ENCODE peak calls at places on chromosomes 12 and 14, in six cellular contexts. O is HCT116, U is GM12878, A is H1, R is K562, K is HepG2. P is an unnamed sample.
A peak's percentile ranks its signal among the peaks of the same experiment; 100 is the strongest.

GRCh38 chr14:23984891-23985607 is 3.7 kb upstream of the DHRS4L2 start:
- DNase-seq in O (no peak), U (no peak), A (no peak), R (no peak), K (peak; percentile 36), P (no peak)

GRCh38 chr12:11823043-11823442 is 173.6 kb downstream of the ETV6 start:
- DNase-seq in O (no peak), U (no peak), A (no peak), R (no peak), K (no peak), P (no peak)

GRCh38 chr14:24840204-24840893 is 206.4 kb upstream of the GZMB start:
- DNase-seq in O (no peak), U (no peak), A (no peak), R (no peak), K (peak; percentile 84), P (no peak)

GRCh38 chr12:104049278-104050257 is at the start of gene GLT8D2:
- DNase-seq in O (no peak), U (no peak), A (no peak), R (no peak), K (no peak), P (peak; percentile 70)

GRCh38 chr12:125193798-125194562 is 128.7 kb downstream of the AACS start:
- DNase-seq in O (no peak), U (no peak), A (no peak), R (peak; percentile 31), K (no peak), P (peak; percentile 65)

GRCh38 chr12:15979096-15980091 is 68.3 kb downstream of the DERA start:
- DNase-seq in O (no peak), U (no peak), A (no peak), R (peak; percentile 34), K (peak; percentile 38), P (peak; percentile 45)

GRCh38 chr12:126747530-126748149 is 1519.3 kb upstream of the TMEM132C start:
- DNase-seq in O (peak; percentile 16), U (no peak), A (no peak), R (peak; percentile 81), K (peak; percentile 9), P (peak; percentile 69)

GRCh38 chr14:54369343-54369742 is 27.5 kb upstream of the CDKN3 start:
- DNase-seq in O (no peak), U (no peak), A (no peak), R (no peak), K (no peak), P (no peak)

GRCh38 chr12:98767248-98767647 is 122.2 kb downstream of the APAF1 start:
- DNase-seq in O (no peak), U (no peak), A (no peak), R (no peak), K (no peak), P (no peak)

GRCh38 chr14:105622329-105622955 is 96.1 kb downstream of the TMEM121 start:
- DNase-seq in O (no peak), U (no peak), A (no peak), R (no peak), K (no peak), P (no peak)

GRCh38 chr14:98886982-98887381 is 385.0 kb downstream of the BCL11B start:
- DNase-seq in O (no peak), U (no peak), A (no peak), R (no peak), K (no peak), P (no peak)

GRCh38 chr12:91413591-91413990 is 231.0 kb upstream of the DCN start:
- DNase-seq in O (peak; percentile 51), U (no peak), A (no peak), R (no peak), K (no peak), P (peak; percentile 57)

GRCh38 chr14:92651793-92652382 is 96.5 kb downstream of the LGMN start:
- DNase-seq in O (no peak), U (no peak), A (no peak), R (no peak), K (no peak), P (no peak)

GRCh38 chr12:114636723-114637480 is 47.1 kb downstream of the TBX3 start:
- DNase-seq in O (no peak), U (no peak), A (no peak), R (no peak), K (no peak), P (peak; percentile 56)

GRCh38 chr14:44170554-44170953 is 336.5 kb downstream of the FSCB start:
- DNase-seq in O (no peak), U (no peak), A (no peak), R (no peak), K (no peak), P (no peak)

GRCh38 chr12:19652391-19652790 is 213.1 kb downstream of the AEBP2 start:
- DNase-seq in O (no peak), U (no peak), A (no peak), R (no peak), K (no peak), P (no peak)

GRCh38 chr14:71497645-71498086 is 434.6 kb upstream of the RGS6 start:
- DNase-seq in O (no peak), U (peak; percentile 98), A (no peak), R (no peak), K (no peak), P (no peak)

GRCh38 chr14:99325016-99325415 is 53.0 kb upstream of the BCL11B start:
- DNase-seq in O (no peak), U (no peak), A (no peak), R (no peak), K (no peak), P (no peak)

GRCh38 chr14:103618999-103619398 is 10.0 kb upstream of the KLC1 start:
- DNase-seq in O (no peak), U (no peak), A (no peak), R (no peak), K (no peak), P (no peak)

GRCh38 chr12:668092-668481 is 4.8 kb upstream of the NINJ2 start:
- DNase-seq in O (no peak), U (no peak), A (no peak), R (no peak), K (no peak), P (no peak)

GRCh38 chr12:124083708-124084107 is 110.7 kb downstream of the ZNF664 start:
- DNase-seq in O (no peak), U (no peak), A (no peak), R (no peak), K (no peak), P (no peak)

GRCh38 chr14:91058017-91058675 is 2.3 kb downstream of the RPS6KA5 start:
- DNase-seq in O (no peak), U (no peak), A (no peak), R (no peak), K (no peak), P (no peak)

GRCh38 chr14:61563162-61563511 is 132.2 kb upstream of the HIF1A start:
- DNase-seq in O (no peak), U (no peak), A (no peak), R (no peak), K (no peak), P (no peak)

GRCh38 chr14:75126121-75126544 is 715 bp downstream of the NEK9 start:
- DNase-seq in O (no peak), U (no peak), A (no peak), R (no peak), K (no peak), P (peak; percentile 31)

GRCh38 chr14:35046751-35047536 is 872 bp downstream of the FAM177A1 start:
- DNase-seq in O (no peak), U (no peak), A (no peak), R (no peak), K (peak; percentile 38), P (no peak)

GRCh38 chr14:96198430-96199133 is 6.1 kb upstream of the BDKRB2 start:
- DNase-seq in O (no peak), U (no peak), A (no peak), R (no peak), K (no peak), P (no peak)

GRCh38 chr12:57735198-57735855 is 3.2 kb downstream of the AGAP2 start:
- DNase-seq in O (no peak), U (no peak), A (no peak), R (no peak), K (peak; percentile 23), P (peak; percentile 61)

GRCh38 chr12:93668919-93669418 is 8.2 kb upstream of the CRADD start:
- DNase-seq in O (no peak), U (peak; percentile 32), A (no peak), R (no peak), K (peak; percentile 9), P (no peak)

GRCh38 chr12:93671044-93671443 is 6.1 kb upstream of the CRADD start:
- DNase-seq in O (no peak), U (no peak), A (no peak), R (no peak), K (no peak), P (no peak)

GRCh38 chr12:93670104-93670503 is 7.1 kb upstream of the CRADD start:
- DNase-seq in O (no peak), U (no peak), A (no peak), R (no peak), K (no peak), P (no peak)

GRCh38 chr12:93667672-93668071 is 9.5 kb upstream of the CRADD start:
- DNase-seq in O (no peak), U (no peak), A (no peak), R (no peak), K (no peak), P (no peak)

DNA sequence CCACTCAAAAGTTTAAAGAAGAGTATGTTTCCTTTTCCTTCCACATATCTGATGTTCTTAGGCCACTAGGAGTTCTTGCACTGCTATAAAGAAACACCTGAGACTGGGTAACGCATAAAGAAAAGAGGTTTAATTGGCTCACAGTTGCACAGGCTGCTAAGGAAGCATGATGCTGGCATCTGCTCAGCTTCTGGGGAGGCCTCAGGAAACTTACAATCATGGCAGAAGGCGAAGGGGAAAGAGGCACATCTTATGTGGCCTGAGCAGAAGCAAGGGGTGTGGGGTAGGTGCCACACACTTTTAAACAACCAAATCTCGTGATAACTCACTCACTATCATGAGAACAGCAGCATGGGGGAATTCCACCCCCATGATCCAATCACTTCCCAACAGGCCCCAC is 7.7 kb upstream of the CRADD start:
- DNase-seq in O (no peak), U (no peak), A (no peak), R (no peak), K (no peak), P (no peak)
- TF ChIP-seq JUND in O (no peak), U (no peak), A (no peak), R (no peak), K (no peak), P (no peak)

DNA sequence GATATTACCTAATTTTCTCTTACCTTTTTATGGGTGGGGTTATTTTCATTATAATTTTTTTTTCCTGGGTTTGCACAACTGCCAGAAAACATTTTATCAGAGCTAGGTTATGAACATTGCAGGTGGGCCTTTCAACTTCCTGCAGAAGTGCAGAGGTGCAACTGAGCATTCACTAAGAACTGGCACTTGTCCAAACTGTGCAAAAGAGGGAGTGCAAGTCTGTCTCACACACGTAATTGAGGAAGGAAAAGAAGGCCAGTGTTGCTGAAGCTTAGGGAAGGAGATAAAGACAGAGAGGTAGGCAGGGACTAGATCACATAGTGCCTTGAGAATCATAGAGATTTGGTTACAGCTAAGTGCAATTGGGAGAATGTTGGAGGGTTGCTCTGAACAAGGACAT is 14.1 kb upstream of the AMN1 start:
- DNase-seq in O (no peak), U (no peak), A (no peak), R (no peak), K (no peak), P (no peak)
- H3K4me2 ChIP-seq in O (no peak overlapping the region), U (peak overlapping the region; percentile 46), A (no peak overlapping the region), R (no peak overlapping the region), K (no peak overlapping the region), P (no peak overlapping the region)

GRCh38 chr12:43883311-43883710 is 47.4 kb downstream of the TMEM117 start:
- DNase-seq in O (no peak), U (no peak), A (no peak), R (no peak), K (no peak), P (no peak)
- TF ChIP-seq JUND in O (no peak), U (no peak), A (no peak), R (no peak), K (no peak), P (no peak)

GRCh38 chr12:132393245-132393795 is 63.9 kb upstream of the GALNT9 start:
- DNase-seq in O (peak; percentile 45), U (no peak), A (no peak), R (peak; percentile 62), K (peak; percentile 20), P (no peak)
- H3K4me2 ChIP-seq in O (peak overlapping the region; percentile 79), U (no peak overlapping the region), A (no peak overlapping the region), R (peak overlapping the region; percentile 66), K (peak overlapping the region; percentile 11), P (peak overlapping the region; percentile 51)